ENCODE peak calls at places on chromosomes 5 and 9, in six cellular contexts. F, W, S, G, M and Q are unnamed samples.

GRCh38 chr5:36452394-36453100 is 150.8 kb upstream of the RANBP3L start:
- DNase-seq in F (no peak), W (no peak), S (no peak), G (no peak), M (no peak), Q (no peak)

GRCh38 chr9:117374076-117374740 is 40.6 kb downstream of the ASTN2 start:
- DNase-seq in F (no peak), W (no peak), S (no peak), G (no peak), M (no peak), Q (no peak)

GRCh38 chr5:79795764-79796398 is 106.2 kb downstream of the CMYA5 start:
- DNase-seq in F (no peak), W (no peak), S (no peak), G (peak), M (no peak), Q (no peak)

GRCh38 chr5:53037141-53037859 is 48.1 kb downstream of the ITGA2 start:
- DNase-seq in F (no peak), W (no peak), S (no peak), G (no peak), M (no peak), Q (no peak)

GRCh38 chr5:9499498-9499876 is 46.4 kb downstream of the SEMA5A start:
- DNase-seq in F (no peak), W (no peak), S (no peak), G (no peak), M (no peak), Q (no peak)

GRCh38 chr9:104334549-104334948 is 169.5 kb upstream of the OR13F1 start:
- DNase-seq in F (no peak), W (no peak), S (no peak), G (no peak), M (no peak), Q (no peak)

GRCh38 chr5:14467886-14468285 is 113.7 kb upstream of the OTULINL start:
- DNase-seq in F (no peak), W (no peak), S (no peak), G (no peak), M (no peak), Q (no peak)

GRCh38 chr9:6173914-6174313 is 41.7 kb upstream of the IL33 start:
- DNase-seq in F (no peak), W (no peak), S (no peak), G (no peak), M (no peak), Q (no peak)

GRCh38 chr9:136409557-136410455 is 608 bp downstream of the ENTR1 start:
- DNase-seq in F (no peak), W (peak), S (peak), G (no peak), M (peak), Q (no peak)

GRCh38 chr5:82493217-82493616 is 215.1 kb upstream of the RPS23 start:
- DNase-seq in F (no peak), W (no peak), S (no peak), G (no peak), M (no peak), Q (no peak)

GRCh38 chr9:37337301-37337905 is 85.1 kb upstream of the GRHPR start:
- DNase-seq in F (no peak), W (no peak), S (no peak), G (no peak), M (no peak), Q (no peak)

GRCh38 chr5:4924581-4924980 is 215.5 kb upstream of the ADAMTS16 start:
- DNase-seq in F (no peak), W (no peak), S (no peak), G (no peak), M (no peak), Q (no peak)

GRCh38 chr5:137900925-137901817 is 11.9 kb downstream of the PKD2L2 start:
- DNase-seq in F (no peak), W (no peak), S (no peak), G (no peak), M (no peak), Q (no peak)

GRCh38 chr5:54703091-54703490 is 185.5 kb downstream of the SNX18 start:
- DNase-seq in F (peak), W (peak), S (peak), G (peak), M (peak), Q (peak)

GRCh38 chr5:148988328-148988727 is 74.5 kb downstream of the SH3TC2 start:
- DNase-seq in F (no peak), W (no peak), S (no peak), G (no peak), M (no peak), Q (no peak)

GRCh38 chr5:86679529-86679928 is 61.8 kb downstream of the COX7C start:
- DNase-seq in F (peak), W (peak), S (peak), G (no peak), M (peak), Q (peak)

GRCh38 chr9:38761334-38761733 is 41.4 kb upstream of the FAM240B start:
- DNase-seq in F (no peak), W (no peak), S (no peak), G (no peak), M (no peak), Q (no peak)

GRCh38 chr5:93800988-93801811 is 59.8 kb upstream of the POU5F2 start:
- DNase-seq in F (no peak), W (peak), S (no peak), G (no peak), M (peak), Q (no peak)

GRCh38 chr5:36240779-36241635 is 718 bp downstream of the NADK2 start:
- DNase-seq in F (peak), W (peak), S (peak), G (peak), M (peak), Q (peak)

GRCh38 chr5:377326-377981 is 55.9 kb downstream of the AHRR start:
- DNase-seq in F (peak), W (peak), S (peak), G (no peak), M (peak), Q (no peak)

GRCh38 chr5:35803221-35803651 is 53.5 kb upstream of the IL7R start:
- DNase-seq in F (peak), W (no peak), S (no peak), G (no peak), M (peak), Q (peak)

GRCh38 chr9:107322643-107323042 is 39.6 kb downstream of the RAD23B start:
- DNase-seq in F (no peak), W (no peak), S (no peak), G (no peak), M (no peak), Q (no peak)

GRCh38 chr9:74293479-74293878 is 203.7 kb upstream of the RORB start:
- DNase-seq in F (no peak), W (no peak), S (no peak), G (no peak), M (no peak), Q (no peak)

GRCh38 chr5:149810856-149811255 is 80.7 kb downstream of the PPARGC1B start:
- DNase-seq in F (no peak), W (no peak), S (no peak), G (no peak), M (no peak), Q (no peak)

GRCh38 chr5:115321309-115321708 is 24.9 kb upstream of the CCDC112 start:
- DNase-seq in F (no peak), W (no peak), S (no peak), G (no peak), M (no peak), Q (no peak)

GRCh38 chr5:66949066-66949465 is 247.5 kb downstream of the CD180 start:
- DNase-seq in F (no peak), W (no peak), S (no peak), G (no peak), M (no peak), Q (no peak)

GRCh38 chr5:26553079-26553478 is 485.3 kb downstream of the CDH9 start:
- DNase-seq in F (no peak), W (no peak), S (no peak), G (no peak), M (no peak), Q (no peak)

DNA sequence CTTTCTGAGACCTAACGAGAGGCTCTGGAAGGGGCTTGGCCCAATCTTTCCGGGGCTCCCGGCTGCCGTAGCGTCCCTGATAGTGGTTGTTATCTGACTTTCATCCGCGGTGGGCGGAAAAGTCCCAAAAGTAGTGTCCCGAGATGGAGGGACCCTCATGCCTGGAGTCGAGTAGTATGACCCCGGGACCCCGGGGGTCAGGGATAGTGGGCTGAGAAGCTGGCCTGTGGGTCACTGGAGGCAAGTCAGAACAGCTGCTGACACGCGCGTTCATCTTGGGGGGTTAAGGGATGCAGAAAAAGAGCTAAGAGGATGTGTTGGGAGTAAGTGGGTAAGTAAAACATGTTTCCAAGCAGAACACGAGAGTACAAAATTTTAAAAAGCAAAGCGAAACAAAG is 123.4 kb downstream of the TMEM161B start:
- DNase-seq in F (no peak), W (no peak), S (no peak), G (no peak), M (no peak), Q (no peak)
- H3K4me3 ChIP-seq in F (peak), W (no peak), S (no peak), G (peak), M (no peak), Q (no peak)

GRCh38 chr9:133677126-133678010 is 41.2 kb downstream of the DBH start:
- DNase-seq in F (no peak), W (no peak), S (no peak), G (no peak), M (no peak), Q (no peak)

GRCh38 chr9:133680976-133681657 is 45.0 kb downstream of the DBH start:
- DNase-seq in F (no peak), W (no peak), S (no peak), G (no peak), M (no peak), Q (no peak)

GRCh38 chr9:133679466-133680051 is 43.4 kb downstream of the DBH start:
- DNase-seq in F (no peak), W (no peak), S (no peak), G (peak), M (no peak), Q (no peak)

GRCh38 chr9:133680250-133680975 is 44.2 kb downstream of the DBH start:
- DNase-seq in F (no peak), W (no peak), S (no peak), G (no peak), M (no peak), Q (no peak)

GRCh38 chr9:133679056-133679455 is 42.9 kb downstream of the DBH start:
- DNase-seq in F (no peak), W (no peak), S (no peak), G (no peak), M (no peak), Q (no peak)
- H3K27ac ChIP-seq in F (no peak), W (no peak), S (no peak), G (no peak), M (peak), Q (no peak)

GRCh38 chr9:71769175-71770165 is 1.2 kb upstream of the CEMIP2 start:
- DNase-seq in F (peak), W (peak), S (peak), G (peak), M (peak), Q (no peak)
- TF ChIP-seq CTCF in F (no peak), W (no peak), S (peak), G (no peak), M (peak), Q (no peak)

GRCh38 chr5:125659316-125660071 is 763.7 kb upstream of the GRAMD2B start:
- DNase-seq in F (no peak), W (no peak), S (no peak), G (no peak), M (no peak), Q (no peak)
- H3K4me3 ChIP-seq in F (no peak), W (no peak), S (no peak), G (no peak), M (no peak), Q (no peak)

GRCh38 chr5:181041043-181041442 is 977 bp downstream of the BTNL9 start:
- DNase-seq in F (no peak), W (no peak), S (no peak), G (no peak), M (no peak), Q (no peak)

GRCh38 chr5:181044093-181044599 is 4.1 kb downstream of the BTNL9 start:
- DNase-seq in F (no peak), W (no peak), S (no peak), G (no peak), M (no peak), Q (no peak)

GRCh38 chr5:181043285-181044092 is 3.4 kb downstream of the BTNL9 start:
- DNase-seq in F (no peak), W (no peak), S (peak), G (no peak), M (no peak), Q (no peak)

GRCh38 chr5:181042036-181042435 is 2.0 kb downstream of the BTNL9 start:
- DNase-seq in F (no peak), W (no peak), S (peak), G (no peak), M (no peak), Q (no peak)

DNA sequence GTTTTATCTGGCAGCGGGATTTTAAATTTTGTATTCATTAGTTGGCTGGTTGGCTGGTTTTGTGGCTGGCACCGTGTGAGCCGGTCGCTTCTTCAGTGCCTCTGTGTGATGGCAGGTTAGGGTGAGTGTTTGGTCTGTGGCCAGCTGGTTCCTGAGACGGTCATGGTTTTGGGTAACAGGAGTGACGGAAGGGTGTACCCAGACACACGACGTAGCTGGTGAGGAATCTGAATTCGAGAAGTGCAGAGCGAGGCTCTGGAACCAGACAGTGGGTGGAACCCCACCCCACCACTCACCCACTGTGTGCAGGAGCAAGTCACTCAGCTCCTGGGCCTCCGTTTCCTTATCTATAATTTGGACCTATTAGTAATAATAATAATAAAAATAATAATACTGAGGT is 2.7 kb downstream of the BTNL9 start:
- DNase-seq in F (no peak), W (no peak), S (peak), G (no peak), M (no peak), Q (no peak)
- H3K27ac ChIP-seq in F (no peak), W (no peak), S (peak), G (peak), M (peak), Q (no peak)

DNA sequence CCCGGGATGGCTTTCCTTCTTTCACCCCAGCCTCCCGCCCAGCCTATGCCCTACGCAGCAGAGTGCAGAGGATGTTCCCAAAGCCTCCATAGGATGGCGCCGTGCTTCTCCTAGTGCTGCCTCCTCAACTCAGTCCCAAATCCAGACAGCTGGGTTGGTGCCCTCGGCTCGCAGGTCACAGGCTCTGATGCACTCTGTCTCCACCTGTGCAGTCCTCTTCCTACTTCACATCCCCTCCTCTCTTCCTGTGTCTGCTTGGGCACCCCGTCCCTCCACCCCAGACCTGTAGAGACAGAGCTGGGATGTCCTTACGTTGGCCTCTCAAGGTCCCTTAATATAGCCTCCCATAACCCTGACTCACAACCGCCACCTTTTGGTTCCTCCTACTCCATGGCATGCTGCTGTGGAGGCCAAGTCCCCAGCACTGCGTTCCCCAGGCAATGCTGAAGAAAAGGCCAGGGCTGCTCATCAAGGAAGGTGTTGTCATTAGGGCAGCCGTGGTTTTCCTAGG is 314.4 kb downstream of the GADD45G start:
- DNase-seq in F (no peak), W (peak), S (peak), G (peak), M (peak), Q (no peak)
- TF ChIP-seq CTCF in F (no peak), W (no peak), S (peak), G (peak), M (peak), Q (no peak)

DNA sequence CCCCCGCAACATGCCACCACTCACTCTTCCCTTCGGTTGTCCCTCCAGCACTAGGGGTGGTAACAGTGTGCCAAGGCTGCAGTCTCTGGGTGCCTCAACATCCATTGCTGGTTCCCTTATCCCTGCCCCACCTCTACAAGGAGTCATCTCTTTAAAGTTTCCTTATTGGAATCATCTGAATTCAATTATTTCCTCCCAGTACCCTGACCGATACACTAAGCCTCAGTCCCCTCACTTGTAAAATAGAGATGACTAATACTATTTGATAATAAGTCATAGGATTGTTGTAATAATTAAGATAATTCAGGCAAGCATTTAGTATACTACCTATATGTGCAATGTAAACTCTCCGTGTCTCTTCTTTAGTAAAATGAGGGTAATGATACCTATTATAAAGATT is 352.5 kb downstream of the ENC1 start:
- DNase-seq in F (no peak), W (no peak), S (no peak), G (no peak), M (no peak), Q (no peak)
- H3K4me3 ChIP-seq in F (no peak), W (no peak), S (no peak), G (no peak), M (no peak), Q (no peak)